ENCODE peak calls at places on chromosome 21, in four cellular contexts. Z, P, V and J are unnamed samples. For H3K4me1, the result is how much of the 10 kb centered on the place peaks cover.

GRCh38 chr21:16302851-16303282 is 573.1 kb downstream of the USP25 start:
- DNase-seq in Z (peak), P (peak), V (peak), J (peak)

GRCh38 chr21:31879251-31879650 is 6.4 kb downstream of the HUNK start:
- DNase-seq in Z (no peak), P (no peak), V (no peak), J (no peak)

GRCh38 chr21:16775056-16775455 is 737.8 kb upstream of the CXADR start:
- DNase-seq in Z (no peak), P (no peak), V (no peak), J (no peak)

GRCh38 chr21:26379561-26379960 is 193.5 kb downstream of the CYYR1 start:
- DNase-seq in Z (no peak), P (no peak), V (no peak), J (no peak)

GRCh38 chr21:37383066-37383465 is 16.5 kb downstream of the DYRK1A start:
- DNase-seq in Z (no peak), P (no peak), V (no peak), J (no peak)

GRCh38 chr21:36699026-36699545 is at the start of gene SIM2:
- DNase-seq in Z (no peak), P (no peak), V (peak), J (no peak)

GRCh38 chr21:22885079-22885478 is 1886.9 kb downstream of the NCAM2 start:
- DNase-seq in Z (no peak), P (no peak), V (no peak), J (no peak)

GRCh38 chr21:27647921-27648320 is 681.0 kb upstream of the ADAMTS5 start:
- DNase-seq in Z (no peak), P (no peak), V (no peak), J (no peak)

GRCh38 chr21:27429612-27430361 is 462.9 kb upstream of the ADAMTS5 start:
- DNase-seq in Z (peak), P (no peak), V (peak), J (no peak)

GRCh38 chr21:44887807-44888580 is 14.5 kb upstream of the PTTG1IP start:
- DNase-seq in Z (no peak), P (peak), V (no peak), J (no peak)
- H3K4me1 ChIP-seq in Z (under half), P (under half), V (under half), J (under half)

DNA sequence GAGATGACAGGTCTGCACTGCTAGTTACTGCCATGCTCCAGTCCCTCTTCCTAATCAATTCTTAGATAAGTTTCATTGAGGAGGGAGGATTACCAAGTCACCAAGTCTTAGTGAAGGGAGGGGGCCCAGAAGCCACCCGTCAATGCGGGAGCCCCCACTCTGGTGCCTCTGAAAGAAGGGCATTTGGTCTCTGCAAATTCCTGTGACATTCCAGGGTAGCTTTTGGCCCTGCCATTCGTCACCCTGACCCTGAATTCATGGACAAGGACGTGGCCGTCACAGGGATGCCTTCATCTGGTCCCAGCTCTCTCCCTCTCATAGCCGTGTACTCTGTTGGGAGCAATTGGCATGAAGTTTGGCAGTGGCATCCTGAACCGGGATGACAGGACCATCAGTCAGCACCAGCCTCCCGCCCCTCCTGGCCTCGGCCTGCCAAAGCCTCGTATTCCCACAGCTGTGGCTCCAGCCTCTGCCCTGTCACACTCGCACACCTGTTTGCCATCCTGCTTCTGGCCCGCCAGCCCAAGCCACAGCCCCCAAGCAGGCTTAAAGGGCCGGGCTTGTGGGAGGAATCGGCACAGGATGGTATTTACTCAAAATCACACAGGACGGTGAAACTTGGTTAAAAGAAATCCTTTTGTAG is 150.7 kb downstream of the CLIC6 start:
- DNase-seq in Z (no peak), P (no peak), V (no peak), J (no peak)
- H3K4me3 ChIP-seq in Z (no peak), P (no peak), V (no peak), J (no peak)

GRCh38 chr21:39406065-39406464 is 39.5 kb downstream of the LCA5L start:
- DNase-seq in Z (no peak), P (no peak), V (no peak), J (no peak)

GRCh38 chr21:39397651-39398385 is 47.8 kb downstream of the LCA5L start:
- DNase-seq in Z (no peak), P (no peak), V (no peak), J (no peak)

DNA sequence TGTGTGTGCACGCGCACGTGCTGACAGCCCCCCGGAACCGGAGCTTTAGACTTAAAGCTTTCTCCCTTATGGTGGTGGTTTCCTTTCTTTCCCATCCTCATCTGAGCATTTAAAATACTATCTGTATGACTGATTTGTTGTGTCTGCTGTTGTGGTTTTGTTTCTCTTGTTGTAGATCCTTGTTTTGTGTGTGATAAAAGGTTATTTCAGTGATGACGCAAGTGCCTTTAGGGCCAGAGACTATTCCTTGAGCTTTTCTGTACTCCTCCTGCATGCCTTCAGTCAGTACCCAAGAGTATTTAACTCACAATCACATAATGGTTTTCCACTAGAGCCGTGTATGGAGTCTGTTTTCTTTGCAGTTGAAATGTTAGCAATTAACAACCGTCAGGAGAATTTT is 45.4 kb downstream of the LCA5L start:
- DNase-seq in Z (no peak), P (no peak), V (no peak), J (no peak)
- H3K27ac ChIP-seq in Z (no peak), P (no peak), V (no peak), J (no peak)

GRCh38 chr21:45316871-45317400 is 29.2 kb upstream of the POFUT2 start:
- DNase-seq in Z (no peak), P (peak), V (no peak), J (no peak)

GRCh38 chr21:45319461-45320211 is 31.9 kb upstream of the POFUT2 start:
- DNase-seq in Z (peak), P (peak), V (peak), J (no peak)

GRCh38 chr21:45318556-45319341 is 31.1 kb upstream of the POFUT2 start:
- DNase-seq in Z (peak), P (peak), V (peak), J (peak)

GRCh38 chr21:45317401-45318145 is 29.9 kb upstream of the POFUT2 start:
- DNase-seq in Z (no peak), P (no peak), V (peak), J (no peak)

DNA sequence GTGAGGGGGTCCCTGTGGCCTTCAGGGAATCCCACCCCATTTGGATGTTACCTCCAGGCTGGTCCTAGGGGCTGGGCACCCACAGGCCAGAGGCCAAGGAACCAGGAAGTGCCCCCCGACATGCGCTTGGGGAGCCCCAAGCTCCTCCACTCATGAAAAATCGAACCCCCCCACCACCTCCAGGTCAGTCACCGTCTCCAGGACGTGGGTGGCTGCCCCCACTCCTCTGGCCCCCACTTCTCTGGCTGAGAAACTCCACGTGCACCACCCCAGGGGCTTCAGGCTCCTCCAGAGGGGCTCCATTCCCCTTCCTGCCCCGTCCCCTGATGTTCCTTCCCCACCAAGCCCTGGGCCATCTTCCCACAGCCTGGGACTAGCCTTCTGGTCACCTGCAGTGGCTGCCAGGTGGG is 30.5 kb upstream of the POFUT2 start:
- DNase-seq in Z (no peak), P (no peak), V (no peak), J (no peak)
- H3K4me1 ChIP-seq in Z (half or more), P (under half), V (under half), J (under half)

DNA sequence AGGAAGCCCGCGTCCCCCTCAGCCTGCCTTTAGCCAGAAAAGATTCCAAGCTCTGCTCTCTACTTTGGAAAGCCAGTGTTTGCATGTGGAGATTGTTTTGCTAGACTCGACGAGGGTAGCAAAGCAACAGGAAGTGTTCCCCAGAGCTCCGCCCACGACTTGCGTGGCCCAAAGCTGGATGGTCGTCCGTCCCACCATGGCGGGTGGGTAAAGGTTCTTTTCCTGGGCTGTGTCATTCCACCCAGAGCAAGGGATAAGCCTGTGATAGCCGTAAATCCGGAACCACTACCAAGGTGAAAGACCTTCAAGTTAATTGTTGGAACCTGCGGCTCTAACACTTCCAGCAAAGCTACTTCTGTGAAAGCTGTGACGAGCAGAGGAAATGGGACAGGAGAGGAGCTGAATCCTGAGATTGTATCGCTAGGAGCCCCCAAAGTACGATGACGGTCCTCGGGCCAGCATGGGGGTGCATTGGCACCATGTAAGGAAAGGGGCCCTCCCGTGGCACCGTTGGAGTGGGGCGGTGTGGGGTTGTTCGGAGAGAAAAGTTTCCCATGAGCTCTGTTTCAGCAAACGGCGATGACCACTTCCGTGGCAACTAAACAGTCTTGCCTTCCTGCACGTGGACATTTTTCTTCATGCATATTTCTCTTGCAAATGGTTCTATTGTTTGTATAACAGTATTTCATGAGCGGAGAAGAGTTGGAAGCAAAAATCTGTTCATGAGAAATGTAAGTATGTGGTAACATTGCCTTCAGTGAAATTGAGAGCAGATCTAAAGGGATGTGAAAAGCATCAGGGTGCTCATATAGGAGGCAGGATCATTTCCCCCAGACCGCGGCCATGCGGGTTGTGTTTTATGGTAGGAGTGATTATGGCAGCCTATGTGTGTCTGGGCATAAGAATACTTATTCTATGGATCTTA is 8.3 kb downstream of the MX2 start:
- DNase-seq in Z (no peak), P (no peak), V (no peak), J (no peak)
- H3K4me3 ChIP-seq in Z (peak), P (peak), V (no peak), J (peak)

GRCh38 chr21:42924433-42924751 is 1.0 kb downstream of the ERVH48-1 start:
- DNase-seq in Z (no peak), P (no peak), V (no peak), J (no peak)
- H3K27ac ChIP-seq in Z (no peak), P (no peak), V (peak), J (no peak)